ENCODE peak calls at places on chromosomes 11 and 22, in ten cellular contexts. One of them, this sample, is unnamed. For H3K27me3, the result is how much of the 10 kb centered on the place peaks cover.

GRCh38 chr22:25409240-25409639 is 155.2 kb upstream of the GRK3 start:
- DNase-seq in ascending aorta: no peak
- DNase-seq in CD4-positive, alpha-beta T cell: no peak
- DNase-seq in fibroblast of lung: no peak
- DNase-seq in dorsolateral prefrontal cortex: no peak
- DNase-seq in endodermal cell: no peak
- DNase-seq in mammary epithelial cell: no peak
- DNase-seq in heart right ventricle: peak
- DNase-seq in BJ: no peak
- DNase-seq in PC-9: no peak
- DNase-seq in this sample: no peak

GRCh38 chr11:36594316-36594989 is at the start of gene IFTAP:
- DNase-seq in ascending aorta: no peak
- DNase-seq in CD4-positive, alpha-beta T cell: no peak
- DNase-seq in fibroblast of lung: peak
- DNase-seq in dorsolateral prefrontal cortex: peak
- DNase-seq in endodermal cell: peak
- DNase-seq in mammary epithelial cell: peak
- DNase-seq in heart right ventricle: peak
- DNase-seq in BJ: peak
- DNase-seq in PC-9: peak
- DNase-seq in this sample: peak

GRCh38 chr22:38776086-38776485 is 17.9 kb downstream of the DNAL4 start:
- DNase-seq in ascending aorta: no peak
- DNase-seq in CD4-positive, alpha-beta T cell: no peak
- DNase-seq in fibroblast of lung: no peak
- DNase-seq in dorsolateral prefrontal cortex: no peak
- DNase-seq in endodermal cell: no peak
- DNase-seq in mammary epithelial cell: no peak
- DNase-seq in heart right ventricle: no peak
- DNase-seq in BJ: no peak
- DNase-seq in PC-9: no peak
- DNase-seq in this sample: no peak

GRCh38 chr22:30334601-30335000 is 7.9 kb upstream of the TBC1D10A start:
- DNase-seq in ascending aorta: no peak
- DNase-seq in CD4-positive, alpha-beta T cell: no peak
- DNase-seq in fibroblast of lung: no peak
- DNase-seq in dorsolateral prefrontal cortex: no peak
- DNase-seq in endodermal cell: no peak
- DNase-seq in mammary epithelial cell: no peak
- DNase-seq in heart right ventricle: no peak
- DNase-seq in BJ: no peak
- DNase-seq in PC-9: no peak
- DNase-seq in this sample: no peak

GRCh38 chr11:102451693-102452460 is 688 bp downstream of the TMEM123 start:
- DNase-seq in ascending aorta: no peak
- DNase-seq in CD4-positive, alpha-beta T cell: peak
- DNase-seq in fibroblast of lung: peak
- DNase-seq in dorsolateral prefrontal cortex: peak
- DNase-seq in endodermal cell: peak
- DNase-seq in mammary epithelial cell: peak
- DNase-seq in heart right ventricle: peak
- DNase-seq in BJ: no peak
- DNase-seq in PC-9: peak
- DNase-seq in this sample: no peak

GRCh38 chr11:97514446-97514845 is 1124.6 kb downstream of the JRKL start:
- DNase-seq in ascending aorta: no peak
- DNase-seq in CD4-positive, alpha-beta T cell: no peak
- DNase-seq in fibroblast of lung: no peak
- DNase-seq in dorsolateral prefrontal cortex: no peak
- DNase-seq in endodermal cell: no peak
- DNase-seq in mammary epithelial cell: no peak
- DNase-seq in heart right ventricle: no peak
- DNase-seq in BJ: no peak
- DNase-seq in PC-9: no peak
- DNase-seq in this sample: no peak

GRCh38 chr11:8386134-8386864 is 122.6 kb upstream of the LMO1 start:
- DNase-seq in ascending aorta: no peak
- DNase-seq in CD4-positive, alpha-beta T cell: no peak
- DNase-seq in fibroblast of lung: no peak
- DNase-seq in dorsolateral prefrontal cortex: no peak
- DNase-seq in endodermal cell: no peak
- DNase-seq in mammary epithelial cell: no peak
- DNase-seq in heart right ventricle: no peak
- DNase-seq in BJ: no peak
- DNase-seq in PC-9: no peak
- DNase-seq in this sample: no peak

GRCh38 chr11:62688481-62688880 is 849 bp downstream of the LRRN4CL start:
- DNase-seq in ascending aorta: no peak
- DNase-seq in CD4-positive, alpha-beta T cell: no peak
- DNase-seq in fibroblast of lung: no peak
- DNase-seq in dorsolateral prefrontal cortex: no peak
- DNase-seq in endodermal cell: no peak
- DNase-seq in mammary epithelial cell: no peak
- DNase-seq in heart right ventricle: no peak
- DNase-seq in BJ: no peak
- DNase-seq in PC-9: no peak
- DNase-seq in this sample: no peak

GRCh38 chr11:1750481-1750839 is at the start of gene IFITM10:
- DNase-seq in ascending aorta: no peak
- DNase-seq in CD4-positive, alpha-beta T cell: no peak
- DNase-seq in fibroblast of lung: no peak
- DNase-seq in dorsolateral prefrontal cortex: no peak
- DNase-seq in endodermal cell: no peak
- DNase-seq in mammary epithelial cell: peak
- DNase-seq in heart right ventricle: no peak
- DNase-seq in BJ: no peak
- DNase-seq in PC-9: no peak
- DNase-seq in this sample: no peak

GRCh38 chr11:64342869-64343739 is 3.1 kb downstream of the CCDC88B start:
- DNase-seq in ascending aorta: no peak
- DNase-seq in CD4-positive, alpha-beta T cell: no peak
- DNase-seq in fibroblast of lung: no peak
- DNase-seq in dorsolateral prefrontal cortex: no peak
- DNase-seq in endodermal cell: no peak
- DNase-seq in mammary epithelial cell: no peak
- DNase-seq in heart right ventricle: no peak
- DNase-seq in BJ: no peak
- DNase-seq in PC-9: no peak
- DNase-seq in this sample: no peak

GRCh38 chr11:82701847-82702520 is 31.7 kb downstream of the FAM181B start:
- DNase-seq in ascending aorta: no peak
- DNase-seq in CD4-positive, alpha-beta T cell: no peak
- DNase-seq in fibroblast of lung: peak
- DNase-seq in dorsolateral prefrontal cortex: peak
- DNase-seq in endodermal cell: peak
- DNase-seq in mammary epithelial cell: peak
- DNase-seq in heart right ventricle: no peak
- DNase-seq in BJ: no peak
- DNase-seq in PC-9: no peak
- DNase-seq in this sample: no peak

DNA sequence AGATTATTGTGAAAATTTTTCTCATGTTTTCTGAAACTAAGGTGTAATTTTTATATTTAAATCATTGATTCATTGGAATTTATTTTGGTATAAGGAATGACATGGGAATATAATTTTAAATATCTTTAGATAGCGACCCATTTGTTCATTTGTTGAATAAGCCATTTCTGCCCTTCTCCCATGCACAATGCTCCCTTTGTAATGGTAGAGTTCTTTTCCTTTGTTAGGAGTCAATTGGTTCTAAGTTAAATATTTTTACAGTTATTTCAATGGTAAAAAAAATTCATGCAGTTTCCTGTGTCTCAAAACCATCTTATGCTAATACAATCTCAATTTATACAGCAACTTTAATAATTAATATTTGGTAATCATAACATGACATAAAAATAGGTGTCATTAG is 218.8 kb upstream of the C11orf87 start:
- DNase-seq in ascending aorta: no peak
- DNase-seq in CD4-positive, alpha-beta T cell: no peak
- DNase-seq in fibroblast of lung: no peak
- DNase-seq in dorsolateral prefrontal cortex: no peak
- DNase-seq in endodermal cell: no peak
- DNase-seq in mammary epithelial cell: no peak
- DNase-seq in heart right ventricle: no peak
- DNase-seq in BJ: no peak
- DNase-seq in PC-9: no peak
- DNase-seq in this sample: no peak
- TF ChIP-seq CTCF in ascending aorta: no peak
- TF ChIP-seq CTCF in CD4-positive, alpha-beta T cell: no peak
- TF ChIP-seq CTCF in fibroblast of lung: no peak
- TF ChIP-seq CTCF in dorsolateral prefrontal cortex: no peak
- TF ChIP-seq CTCF in endodermal cell: no peak
- TF ChIP-seq CTCF in mammary epithelial cell: no peak
- TF ChIP-seq CTCF in heart right ventricle: no peak
- TF ChIP-seq CTCF in BJ: no peak
- TF ChIP-seq CTCF in PC-9: no peak
- TF ChIP-seq CTCF in this sample: no peak

DNA sequence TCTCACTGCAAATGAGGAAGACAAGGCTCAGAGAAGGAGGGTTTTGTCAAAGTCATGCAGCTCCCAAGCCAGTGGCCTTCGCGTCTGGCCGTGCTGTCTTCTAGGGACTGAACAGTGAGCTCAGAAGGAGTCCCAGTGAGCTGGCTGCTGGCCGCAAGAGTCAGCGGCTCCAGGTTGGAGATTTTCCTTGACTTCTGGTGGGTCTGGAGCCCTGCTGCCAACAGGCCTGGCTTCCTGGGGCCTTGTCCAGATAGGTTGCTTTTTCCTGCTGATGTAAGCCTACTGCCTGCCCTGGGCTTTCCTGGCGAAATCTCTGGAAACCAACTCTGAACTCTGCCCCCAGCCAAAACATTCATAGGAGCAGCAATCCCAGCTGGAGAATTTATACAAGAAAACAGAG is 272.7 kb upstream of the CADM1 start:
- DNase-seq in ascending aorta: no peak
- DNase-seq in CD4-positive, alpha-beta T cell: no peak
- DNase-seq in fibroblast of lung: no peak
- DNase-seq in dorsolateral prefrontal cortex: no peak
- DNase-seq in endodermal cell: no peak
- DNase-seq in mammary epithelial cell: no peak
- DNase-seq in heart right ventricle: peak
- DNase-seq in BJ: no peak
- DNase-seq in PC-9: no peak
- DNase-seq in this sample: no peak
- H3K27me3 ChIP-seq in ascending aorta: under half
- H3K27me3 ChIP-seq in CD4-positive, alpha-beta T cell: under half
- H3K27me3 ChIP-seq in fibroblast of lung: under half
- H3K27me3 ChIP-seq in dorsolateral prefrontal cortex: under half
- H3K27me3 ChIP-seq in endodermal cell: under half
- H3K27me3 ChIP-seq in mammary epithelial cell: under half
- H3K27me3 ChIP-seq in heart right ventricle: under half
- H3K27me3 ChIP-seq in BJ: under half
- H3K27me3 ChIP-seq in PC-9: under half
- H3K27me3 ChIP-seq in this sample: under half

DNA sequence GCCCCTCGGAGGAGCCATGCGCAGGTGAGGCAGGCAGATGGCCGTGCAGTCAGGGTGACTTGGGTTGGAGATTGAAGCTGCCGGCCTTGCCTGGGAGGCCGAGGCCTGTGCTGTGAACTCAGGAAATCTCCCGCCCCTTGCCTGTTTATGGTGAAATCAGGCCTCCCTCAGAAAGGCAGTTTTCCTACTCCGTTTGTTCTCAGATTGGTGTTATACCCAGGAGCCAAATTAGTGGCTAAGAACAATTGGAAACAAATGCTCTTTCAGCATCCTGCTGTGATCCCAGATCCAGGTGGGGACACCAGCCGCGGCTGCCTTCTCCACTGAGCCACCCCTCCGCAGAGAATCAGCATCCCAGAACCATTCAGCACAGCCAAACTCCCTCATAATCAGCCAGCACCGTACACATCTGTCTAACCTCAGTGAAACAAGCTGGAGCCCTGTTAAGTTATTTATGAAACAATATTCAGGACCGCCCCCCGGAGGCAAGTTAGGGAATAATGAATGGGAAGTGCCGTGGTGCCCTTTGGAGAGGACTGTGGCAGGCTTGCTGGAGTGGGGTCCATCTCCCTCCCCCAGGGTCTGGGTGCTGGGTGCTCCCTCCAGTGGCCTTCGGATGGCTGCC is 60.0 kb downstream of the PKNOX2 start:
- DNase-seq in ascending aorta: no peak
- DNase-seq in CD4-positive, alpha-beta T cell: no peak
- DNase-seq in fibroblast of lung: peak
- DNase-seq in dorsolateral prefrontal cortex: peak
- DNase-seq in endodermal cell: peak
- DNase-seq in mammary epithelial cell: peak
- DNase-seq in heart right ventricle: peak
- DNase-seq in BJ: no peak
- DNase-seq in PC-9: no peak
- DNase-seq in this sample: no peak
- TF ChIP-seq CTCF in ascending aorta: peak
- TF ChIP-seq CTCF in CD4-positive, alpha-beta T cell: no peak
- TF ChIP-seq CTCF in fibroblast of lung: no peak
- TF ChIP-seq CTCF in dorsolateral prefrontal cortex: peak
- TF ChIP-seq CTCF in endodermal cell: peak
- TF ChIP-seq CTCF in mammary epithelial cell: peak
- TF ChIP-seq CTCF in heart right ventricle: peak
- TF ChIP-seq CTCF in BJ: no peak
- TF ChIP-seq CTCF in PC-9: no peak
- TF ChIP-seq CTCF in this sample: peak

GRCh38 chr22:20290578-20291248 is 22.6 kb upstream of the RTN4R start:
- DNase-seq in ascending aorta: no peak
- DNase-seq in CD4-positive, alpha-beta T cell: no peak
- DNase-seq in fibroblast of lung: no peak
- DNase-seq in dorsolateral prefrontal cortex: no peak
- DNase-seq in endodermal cell: no peak
- DNase-seq in mammary epithelial cell: no peak
- DNase-seq in heart right ventricle: no peak
- DNase-seq in BJ: no peak
- DNase-seq in PC-9: no peak
- DNase-seq in this sample: no peak

GRCh38 chr22:20292673-20293232 is 24.6 kb upstream of the RTN4R start:
- DNase-seq in ascending aorta: no peak
- DNase-seq in CD4-positive, alpha-beta T cell: no peak
- DNase-seq in fibroblast of lung: no peak
- DNase-seq in dorsolateral prefrontal cortex: no peak
- DNase-seq in endodermal cell: no peak
- DNase-seq in mammary epithelial cell: no peak
- DNase-seq in heart right ventricle: no peak
- DNase-seq in BJ: no peak
- DNase-seq in PC-9: no peak
- DNase-seq in this sample: no peak

GRCh38 chr22:20291249-20291586 is 23.1 kb upstream of the RTN4R start:
- DNase-seq in ascending aorta: no peak
- DNase-seq in CD4-positive, alpha-beta T cell: no peak
- DNase-seq in fibroblast of lung: no peak
- DNase-seq in dorsolateral prefrontal cortex: no peak
- DNase-seq in endodermal cell: no peak
- DNase-seq in mammary epithelial cell: no peak
- DNase-seq in heart right ventricle: no peak
- DNase-seq in BJ: no peak
- DNase-seq in PC-9: no peak
- DNase-seq in this sample: no peak

GRCh38 chr22:20292108-20292507 is 24.0 kb upstream of the RTN4R start:
- DNase-seq in ascending aorta: no peak
- DNase-seq in CD4-positive, alpha-beta T cell: no peak
- DNase-seq in fibroblast of lung: no peak
- DNase-seq in dorsolateral prefrontal cortex: no peak
- DNase-seq in endodermal cell: no peak
- DNase-seq in mammary epithelial cell: no peak
- DNase-seq in heart right ventricle: no peak
- DNase-seq in BJ: no peak
- DNase-seq in PC-9: no peak
- DNase-seq in this sample: no peak

GRCh38 chr22:20291604-20292063 is 23.5 kb upstream of the RTN4R start:
- DNase-seq in ascending aorta: no peak
- DNase-seq in CD4-positive, alpha-beta T cell: no peak
- DNase-seq in fibroblast of lung: no peak
- DNase-seq in dorsolateral prefrontal cortex: no peak
- DNase-seq in endodermal cell: no peak
- DNase-seq in mammary epithelial cell: no peak
- DNase-seq in heart right ventricle: no peak
- DNase-seq in BJ: no peak
- DNase-seq in PC-9: no peak
- DNase-seq in this sample: no peak
- H3K27me3 ChIP-seq in ascending aorta: under half
- H3K27me3 ChIP-seq in CD4-positive, alpha-beta T cell: under half
- H3K27me3 ChIP-seq in fibroblast of lung: under half
- H3K27me3 ChIP-seq in dorsolateral prefrontal cortex: under half
- H3K27me3 ChIP-seq in endodermal cell: under half
- H3K27me3 ChIP-seq in mammary epithelial cell: under half
- H3K27me3 ChIP-seq in heart right ventricle: under half
- H3K27me3 ChIP-seq in BJ: under half
- H3K27me3 ChIP-seq in PC-9: under half
- H3K27me3 ChIP-seq in this sample: under half

This sample was measured in kidney epithelial cell.